ENCODE peak calls at places on chromosomes 2 and 18, in nine cellular contexts. U is NCI-H1092; R is neural progenitor cell; Q is GM13977; D is stimulated activated CD4-positive, alpha-beta T cell treated with anti-CD3 and anti-CD28 coated beads, Interleukin-12 subunit alpha, Interleukin-12 subunit beta, amount 100 ng/mL, for 48 hours; X is A549; W is lower leg skin; G is stimulated activated CD8-positive, alpha-beta memory T cell treated with anti-CD3 and anti-CD28 coated beads, Interleukin-4, amount 100 ng/mL, for 24 hours; A is T follicular helper cell. Z is an unnamed sample.
A peak's percentile ranks its signal among the peaks of the same experiment; 100 is the strongest.

GRCh38 chr2:226211439-226211838 is 588.2 kb downstream of the IRS1 start:
- DNase-seq in G (no peak), X (peak; percentile 40), D (no peak), R (no peak), A (no peak), U (no peak), W (no peak), Q (no peak), Z (no peak)

GRCh38 chr2:239540174-239540573 is 139.4 kb upstream of the HDAC4 start:
- DNase-seq in U (no peak), A (no peak), D (no peak), Q (no peak), X (no peak), R (no peak), G (no peak), W (no peak), Z (no peak)

GRCh38 chr18:14097761-14098160 is 34.5 kb downstream of the ZNF519 start:
- DNase-seq in R (no peak), X (no peak), W (no peak), G (no peak), Q (no peak), D (no peak), U (no peak), A (no peak), Z (no peak)

GRCh38 chr2:102789349-102790085 is 27.7 kb downstream of the TMEM182 start:
- DNase-seq in G (no peak), D (no peak), U (no peak), A (no peak), R (peak; percentile 22), X (no peak), W (no peak), Q (no peak), Z (no peak)

GRCh38 chr18:13566941-13567762 is 159.2 kb downstream of the FAM210A start:
- DNase-seq in A (no peak), Q (peak; percentile 84), R (no peak), D (no peak), W (no peak), X (no peak), G (peak; percentile 18), U (no peak), Z (no peak)

GRCh38 chr2:37507703-37508102 is 163.3 kb downstream of the QPCT start:
- DNase-seq in Q (no peak), G (no peak), U (no peak), W (no peak), A (no peak), D (no peak), R (no peak), X (no peak), Z (no peak)

GRCh38 chr2:125711081-125711480 is 944.9 kb upstream of the GYPC start:
- DNase-seq in D (no peak), A (no peak), R (no peak), G (no peak), U (no peak), W (no peak), X (no peak), Q (no peak), Z (no peak)

GRCh38 chr2:71941731-71942575 is 205.7 kb downstream of the CYP26B1 start:
- DNase-seq in R (no peak), A (no peak), Q (no peak), D (no peak), G (no peak), U (no peak), X (no peak), W (no peak), Z (no peak)

GRCh38 chr2:227016894-227017293 is 147.1 kb downstream of the COL4A4 start:
- DNase-seq in W (no peak), U (no peak), D (no peak), R (no peak), A (no peak), Q (no peak), G (no peak), X (no peak), Z (no peak)

GRCh38 chr2:64804651-64805050 is 150.9 kb upstream of the SERTAD2 start:
- DNase-seq in R (no peak), X (no peak), U (no peak), A (no peak), W (no peak), G (no peak), Q (no peak), D (no peak), Z (no peak)

GRCh38 chr2:191748050-191748449 is 70.1 kb downstream of the NABP1 start:
- DNase-seq in X (no peak), W (no peak), D (no peak), A (no peak), Q (no peak), U (no peak), G (no peak), R (no peak), Z (no peak)

GRCh38 chr2:162566666-162567065 is 222.7 kb downstream of the GCA start:
- DNase-seq in X (no peak), U (no peak), Q (no peak), A (no peak), D (no peak), R (no peak), W (no peak), G (no peak), Z (no peak)

GRCh38 chr2:10635430-10635829 is 54.3 kb downstream of the NOL10 start:
- DNase-seq in A (no peak), U (no peak), W (no peak), X (no peak), D (no peak), R (no peak), G (no peak), Q (no peak), Z (no peak)

GRCh38 chr18:23812566-23813440 is 123.5 kb downstream of the LAMA3 start:
- DNase-seq in G (no peak), D (no peak), W (no peak), X (peak; percentile 8), R (no peak), A (no peak), Q (peak; percentile 28), U (no peak), Z (no peak)

GRCh38 chr2:227884511-227884947 is 13.1 kb downstream of the DAW1 start:
- DNase-seq in R (peak; percentile 82), G (peak; percentile 38), Q (peak; percentile 68), U (no peak), X (peak; percentile 79), A (peak; percentile 23), W (no peak), D (peak; percentile 42), Z (peak; percentile 14)

GRCh38 chr2:121860033-121860810 is 104.8 kb downstream of the TSN start:
- DNase-seq in W (no peak), A (no peak), D (no peak), G (no peak), R (no peak), X (peak; percentile 31), Q (no peak), U (no peak), Z (no peak)

GRCh38 chr2:222239945-222240675 is 58.7 kb downstream of the PAX3 start:
- DNase-seq in U (no peak), A (no peak), G (no peak), R (peak; percentile 84), X (no peak), W (no peak), Q (no peak), D (no peak), Z (no peak)

GRCh38 chr2:168278424-168278888 is 31.1 kb upstream of the STK39 start:
- DNase-seq in A (no peak), U (no peak), X (no peak), Q (no peak), G (no peak), D (no peak), W (no peak), R (peak; percentile 31), Z (no peak)

GRCh38 chr2:54672587-54673456 is 50.6 kb upstream of the EML6 start:
- DNase-seq in A (no peak), X (no peak), Q (peak; percentile 55), D (no peak), W (no peak), U (no peak), R (no peak), G (no peak), Z (no peak)

GRCh38 chr2:215624423-215624829 is 188.6 kb upstream of the FN1 start:
- DNase-seq in A (no peak), G (no peak), R (no peak), U (no peak), W (peak; percentile 24), Q (no peak), D (no peak), X (peak; percentile 56), Z (no peak)

GRCh38 chr2:169276045-169276444 is 86.3 kb downstream of the LRP2 start:
- DNase-seq in X (peak; percentile 11), G (no peak), D (no peak), A (no peak), U (no peak), W (no peak), Q (no peak), R (no peak), Z (no peak)

GRCh38 chr2:233098615-233099014 is 38.5 kb downstream of the INPP5D start:
- DNase-seq in X (no peak), U (no peak), W (no peak), R (peak; percentile 40), A (no peak), D (no peak), G (no peak), Q (no peak), Z (no peak)

GRCh38 chr2:214550774-214551173 is 139.9 kb downstream of the VWC2L start:
- DNase-seq in X (no peak), U (no peak), G (no peak), R (no peak), A (no peak), D (no peak), W (no peak), Q (no peak), Z (no peak)

GRCh38 chr18:7902399-7902839 is 335.3 kb downstream of the PTPRM start:
- DNase-seq in R (no peak), G (no peak), X (peak; percentile 91), U (no peak), W (no peak), A (no peak), Q (no peak), D (no peak), Z (no peak)

GRCh38 chr18:10893761-10894160 is 255.6 kb downstream of the PIEZO2 start:
- DNase-seq in A (no peak), W (no peak), Q (no peak), D (no peak), R (no peak), X (no peak), G (no peak), U (no peak), Z (no peak)

GRCh38 chr2:46326231-46326980 is 29.2 kb downstream of the EPAS1 start:
- DNase-seq in D (no peak), X (no peak), W (peak; percentile 76), A (no peak), R (no peak), G (no peak), U (no peak), Q (no peak), Z (no peak)

GRCh38 chr2:1436369-1436768 is 23.1 kb downstream of the TPO start:
- DNase-seq in A (no peak), U (no peak), W (no peak), D (no peak), G (no peak), X (no peak), R (no peak), Q (no peak), Z (no peak)

GRCh38 chr2:183284606-183285005 is 160.4 kb downstream of the NUP35 start:
- DNase-seq in D (no peak), X (peak; percentile 20), W (no peak), G (no peak), R (no peak), A (no peak), Q (no peak), U (no peak), Z (no peak)

GRCh38 chr18:64405161-64405560 is 256.3 kb upstream of the LINC00305 start:
- DNase-seq in W (no peak), U (no peak), X (no peak), R (no peak), A (no peak), G (no peak), D (no peak), Q (no peak), Z (no peak)

GRCh38 chr2:65064728-65065552 is 8.7 kb downstream of the CEP68 start:
- DNase-seq in G (no peak), A (peak; percentile 21), D (peak; percentile 28), X (peak; percentile 85), R (peak; percentile 55), Q (peak; percentile 76), W (peak; percentile 68), U (peak; percentile 22), Z (peak; percentile 89)

GRCh38 chr2:14975401-14975800 is 342.9 kb downstream of the LRATD1 start:
- DNase-seq in G (no peak), U (no peak), D (no peak), Q (no peak), A (no peak), R (no peak), X (no peak), W (no peak), Z (no peak)

Z was measured in SIG-M5.